ENCODE peak calls at places on chromosomes 2 and 18, in six cellular contexts. H is left ventricle myocardium inferior, I is cardiac muscle cell, G is coronary artery, C is foreskin keratinocyte, B is fibroblast of the aortic adventitia. X is an unnamed sample.

GRCh38 chr2:174014021-174014698 is 49.0 kb upstream of the SP3 start:
- DNase-seq in G (no peak), C (no peak), H (no peak), I (no peak), B (peak), X (no peak)

GRCh38 chr2:144049137-144049536 is 470.8 kb downstream of the ZEB2 start:
- DNase-seq in G (no peak), B (no peak), H (no peak), I (no peak), C (no peak), X (no peak)

GRCh38 chr2:26970928-26971627 is 641 bp downstream of the MAPRE3 start:
- DNase-seq in H (no peak), I (peak), G (no peak), B (peak), C (peak), X (no peak)

GRCh38 chr2:74703373-74703772 is 49.3 kb downstream of the SEMA4F start:
- DNase-seq in B (peak), H (no peak), G (no peak), C (no peak), I (peak), X (no peak)

GRCh38 chr2:153940511-153940910 is 68.8 kb downstream of the GALNT13 start:
- DNase-seq in C (peak), H (no peak), G (no peak), I (peak), B (peak), X (no peak)

GRCh38 chr2:155021591-155021990 is 323.1 kb downstream of the KCNJ3 start:
- DNase-seq in C (no peak), B (no peak), I (no peak), G (no peak), H (no peak), X (no peak)

GRCh38 chr2:184272040-184272439 is 326.3 kb upstream of the ZNF804A start:
- DNase-seq in G (no peak), C (no peak), I (no peak), H (no peak), B (no peak), X (no peak)

GRCh38 chr2:190407246-190407661 is 901 bp upstream of the MFSD6 start:
- DNase-seq in H (no peak), C (no peak), G (no peak), I (no peak), B (no peak), X (no peak)

GRCh38 chr2:213251618-213252017 is 32.6 kb upstream of the SPAG16 start:
- DNase-seq in I (peak), C (peak), B (peak), H (no peak), G (no peak), X (no peak)

DNA sequence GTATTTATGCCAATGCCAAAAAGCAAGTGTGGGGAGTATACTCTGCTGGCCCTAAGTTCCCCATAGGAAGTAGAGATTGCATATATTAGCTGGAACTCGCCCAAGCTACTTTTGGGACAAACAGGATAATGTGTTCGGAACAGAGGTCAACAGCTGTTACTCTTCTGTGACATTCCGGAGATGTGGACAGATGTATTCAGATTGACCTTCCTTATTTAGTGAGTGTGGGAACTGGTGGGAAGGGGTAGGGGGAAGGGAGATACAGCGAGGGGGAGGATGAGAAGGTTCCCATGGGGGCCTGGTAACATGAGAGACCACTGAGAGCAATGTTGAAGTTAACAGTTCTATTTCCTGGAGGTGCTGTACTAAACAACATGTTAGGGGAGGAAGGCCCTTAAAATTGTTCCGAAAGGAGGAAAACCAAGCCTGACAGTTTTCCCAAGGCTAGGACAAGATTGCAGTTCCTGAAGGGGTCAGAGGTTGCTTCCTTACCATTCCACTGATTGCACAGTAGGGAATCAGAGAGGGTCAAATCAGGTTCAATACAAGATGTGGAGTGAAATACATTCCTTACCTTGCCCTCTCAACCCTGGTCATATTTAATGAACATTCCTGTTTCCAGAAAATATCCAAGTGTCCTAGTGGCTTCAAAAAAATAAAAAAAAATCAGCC is 14.3 kb upstream of the CD28 start:
- DNase-seq in I (peak), C (no peak), B (no peak), G (no peak), H (no peak), X (no peak)
- TF ChIP-seq CTCF in I (no peak), C (no peak), B (no peak), G (no peak), H (no peak), X (no peak)

GRCh38 chr2:41410011-41410410 is 637.8 kb upstream of the PKDCC start:
- DNase-seq in C (peak), I (no peak), G (no peak), B (no peak), H (no peak), X (no peak)
- TF ChIP-seq CTCF in C (peak), I (no peak), G (no peak), B (no peak), H (no peak), X (no peak)

GRCh38 chr2:43524180-43524965 is 71.5 kb downstream of the THADA start:
- DNase-seq in B (no peak), H (no peak), I (no peak), G (no peak), C (no peak), X (no peak)
- TF ChIP-seq CTCF in B (peak), H (peak), I (peak), G (no peak), C (peak), X (peak)

DNA sequence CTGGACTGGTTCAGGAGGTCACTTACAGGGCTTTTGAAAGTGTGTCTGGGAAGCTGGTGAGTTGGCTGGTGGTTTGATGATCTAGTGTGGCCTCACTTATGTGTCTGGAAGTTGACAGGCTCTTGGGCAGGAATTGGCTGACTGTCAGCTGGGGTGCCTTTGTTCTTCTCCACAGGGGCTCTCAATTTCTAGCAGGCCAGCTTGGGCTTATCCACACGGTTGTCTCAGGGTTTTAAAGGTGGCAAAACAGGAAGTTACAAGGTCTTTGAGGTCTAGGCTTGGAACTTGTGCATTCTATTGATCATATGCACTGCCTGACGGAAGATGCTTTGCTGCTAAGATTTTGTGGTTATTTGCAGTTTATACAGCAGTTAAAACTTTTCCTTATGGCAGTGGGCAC is 52.0 kb upstream of the CELF4 start:
- DNase-seq in C (no peak), G (no peak), H (no peak), I (no peak), B (no peak), X (no peak)
- TF ChIP-seq CTCF in C (no peak), G (no peak), H (no peak), I (no peak), B (no peak), X (no peak)

GRCh38 chr18:45730832-45731545 is 7.0 kb downstream of the SLC14A1 start:
- DNase-seq in G (no peak), B (no peak), H (no peak), C (no peak), I (no peak), X (no peak)

GRCh38 chr18:45734944-45735343 is 11.0 kb downstream of the SLC14A1 start:
- DNase-seq in C (no peak), H (no peak), I (no peak), B (no peak), G (no peak), X (no peak)

GRCh38 chr18:45734505-45734904 is 10.5 kb downstream of the SLC14A1 start:
- DNase-seq in I (no peak), H (no peak), G (no peak), C (no peak), B (no peak), X (no peak)

GRCh38 chr18:45731706-45732105 is 7.7 kb downstream of the SLC14A1 start:
- DNase-seq in G (no peak), B (no peak), I (no peak), C (no peak), H (no peak), X (no peak)

DNA sequence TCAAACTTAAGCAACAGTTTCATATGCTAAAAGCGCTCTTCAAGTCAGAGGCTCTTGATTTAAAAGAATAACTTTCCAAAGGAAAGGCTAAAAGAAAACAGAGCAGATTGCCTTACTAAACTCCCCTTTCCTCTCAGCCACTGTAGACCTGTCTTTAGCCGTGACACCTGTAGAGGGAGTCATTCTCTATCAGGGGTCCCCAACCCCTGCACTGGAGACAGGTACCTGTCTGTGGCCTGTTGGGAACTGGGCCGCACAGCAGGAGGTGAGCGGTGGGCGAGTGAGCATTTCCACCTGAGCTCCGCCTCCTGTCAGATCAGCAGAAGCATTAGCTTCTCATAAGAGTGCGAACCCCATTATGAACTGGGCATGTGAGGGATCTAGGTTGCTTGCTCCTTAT is 9.6 kb downstream of the SLC14A1 start:
- DNase-seq in B (no peak), I (no peak), H (no peak), G (no peak), C (no peak), X (no peak)
- TF ChIP-seq CTCF in B (no peak), I (no peak), H (no peak), G (no peak), C (peak), X (no peak)

GRCh38 chr18:75639468-75639831 is 211.9 kb upstream of the SMIM21 start:
- DNase-seq in B (no peak), G (no peak), I (no peak), C (no peak), H (no peak), X (no peak)

GRCh38 chr18:75635096-75635495 is 207.6 kb upstream of the SMIM21 start:
- DNase-seq in G (no peak), C (no peak), I (no peak), B (no peak), H (no peak), X (no peak)

GRCh38 chr18:75638597-75639467 is 211.3 kb upstream of the SMIM21 start:
- DNase-seq in H (peak), G (no peak), I (peak), B (peak), C (no peak), X (no peak)

GRCh38 chr18:75643083-75643482 is 215.6 kb upstream of the SMIM21 start:
- DNase-seq in C (no peak), H (no peak), I (no peak), G (no peak), B (no peak), X (no peak)

DNA sequence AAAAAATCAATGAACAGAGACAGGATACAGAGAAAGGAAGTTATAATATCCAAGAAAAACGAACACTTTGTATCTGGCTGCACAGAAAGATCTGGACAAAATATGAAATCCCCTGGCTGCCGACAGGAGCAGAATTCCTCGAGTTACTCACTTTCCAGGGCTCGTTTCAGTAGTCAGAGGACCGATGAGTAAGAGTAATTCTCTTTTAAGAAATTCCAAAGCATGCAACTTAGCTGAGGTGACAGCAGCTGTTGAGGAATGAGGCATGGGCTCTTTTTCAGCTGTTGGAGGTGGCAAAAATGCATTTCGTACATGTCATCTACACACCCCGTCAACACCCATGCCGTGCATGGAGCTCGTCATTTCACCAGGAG is 210.7 kb upstream of the SMIM21 start:
- DNase-seq in B (peak), I (peak), G (no peak), H (no peak), C (peak), X (no peak)
- TF ChIP-seq CTCF in B (peak), I (peak), G (no peak), H (peak), C (no peak), X (peak)

DNA sequence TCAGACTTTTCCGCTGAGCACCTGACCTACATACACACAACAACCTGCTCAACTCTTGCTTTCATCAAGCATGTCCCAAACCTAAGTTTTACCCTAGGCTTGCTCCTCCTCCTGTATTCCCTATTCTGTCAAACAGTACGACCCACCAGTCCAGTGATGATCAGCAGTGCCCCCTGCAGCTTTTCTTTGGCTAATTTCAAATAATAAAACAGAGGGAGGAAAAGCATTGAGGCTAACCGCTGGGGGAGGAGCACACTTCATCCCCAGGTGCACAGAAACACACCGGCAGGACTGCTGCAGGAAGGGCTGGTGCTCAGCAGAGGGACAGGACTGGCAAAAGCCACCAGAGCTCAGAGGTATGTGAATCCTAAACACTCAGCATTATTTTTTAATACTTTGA is 21.2 kb downstream of the E2F6 start:
- DNase-seq in H (no peak), C (no peak), G (no peak), I (no peak), B (no peak), X (no peak)
- TF ChIP-seq CTCF in H (no peak), C (peak), G (no peak), I (no peak), B (no peak), X (peak)